ENCODE peak calls at places on chromosome 12, in nine cellular contexts. One of them, this sample, is unnamed.

GRCh38 chr12:56129210-56129691 is 1.2 kb downstream of the ESYT1 start:
- DNase-seq in psoas muscle: peak; percentile 80
- DNase-seq in CD8-positive, alpha-beta memory T cell: peak; percentile 84
- DNase-seq in dorsolateral prefrontal cortex: no peak
- DNase-seq in AG04450: no peak
- DNase-seq in brain microvascular endothelial cell: no peak
- DNase-seq in right atrium auricular region: peak; percentile 74
- DNase-seq in CD4-positive, alpha-beta memory T cell: peak; percentile 70
- DNase-seq in heart left ventricle: peak; percentile 69
- DNase-seq in this sample: no peak

GRCh38 chr12:111444706-111445310 is 39.1 kb downstream of the SH2B3 start:
- DNase-seq in psoas muscle: peak; percentile 76
- DNase-seq in CD8-positive, alpha-beta memory T cell: peak; percentile 85
- DNase-seq in dorsolateral prefrontal cortex: peak; percentile 57
- DNase-seq in AG04450: no peak
- DNase-seq in brain microvascular endothelial cell: no peak
- DNase-seq in right atrium auricular region: peak; percentile 71
- DNase-seq in CD4-positive, alpha-beta memory T cell: peak; percentile 85
- DNase-seq in heart left ventricle: peak; percentile 80
- DNase-seq in this sample: peak; percentile 36

GRCh38 chr12:31797230-31797872 is 68.5 kb upstream of the AMN1 start:
- DNase-seq in psoas muscle: no peak
- DNase-seq in CD8-positive, alpha-beta memory T cell: no peak
- DNase-seq in dorsolateral prefrontal cortex: no peak
- DNase-seq in AG04450: no peak
- DNase-seq in brain microvascular endothelial cell: no peak
- DNase-seq in right atrium auricular region: no peak
- DNase-seq in CD4-positive, alpha-beta memory T cell: no peak
- DNase-seq in heart left ventricle: no peak
- DNase-seq in this sample: no peak

GRCh38 chr12:41932470-41932991 is 212.1 kb downstream of the GXYLT1 start:
- DNase-seq in psoas muscle: peak; percentile 78
- DNase-seq in CD8-positive, alpha-beta memory T cell: peak; percentile 1
- DNase-seq in dorsolateral prefrontal cortex: peak; percentile 56
- DNase-seq in AG04450: no peak
- DNase-seq in brain microvascular endothelial cell: no peak
- DNase-seq in right atrium auricular region: peak; percentile 71
- DNase-seq in CD4-positive, alpha-beta memory T cell: no peak
- DNase-seq in heart left ventricle: peak; percentile 82
- DNase-seq in this sample: peak; percentile 67

GRCh38 chr12:81450920-81451739 is 308.0 kb downstream of the PPFIA2 start:
- DNase-seq in psoas muscle: no peak
- DNase-seq in CD8-positive, alpha-beta memory T cell: no peak
- DNase-seq in dorsolateral prefrontal cortex: peak; percentile 43
- DNase-seq in AG04450: peak; percentile 21
- DNase-seq in brain microvascular endothelial cell: peak; percentile 79
- DNase-seq in right atrium auricular region: no peak
- DNase-seq in CD4-positive, alpha-beta memory T cell: no peak
- DNase-seq in heart left ventricle: peak; percentile 18
- DNase-seq in this sample: no peak

GRCh38 chr12:123267991-123268843 is 3.4 kb downstream of the CDK2AP1 start:
- DNase-seq in psoas muscle: peak; percentile 73
- DNase-seq in CD8-positive, alpha-beta memory T cell: no peak
- DNase-seq in dorsolateral prefrontal cortex: peak; percentile 79
- DNase-seq in AG04450: no peak
- DNase-seq in brain microvascular endothelial cell: no peak
- DNase-seq in right atrium auricular region: no peak
- DNase-seq in CD4-positive, alpha-beta memory T cell: no peak
- DNase-seq in heart left ventricle: peak; percentile 48
- DNase-seq in this sample: peak; percentile 80

GRCh38 chr12:122732611-122733010 is 2.0 kb upstream of the HCAR1 start:
- DNase-seq in psoas muscle: no peak
- DNase-seq in CD8-positive, alpha-beta memory T cell: no peak
- DNase-seq in dorsolateral prefrontal cortex: no peak
- DNase-seq in AG04450: no peak
- DNase-seq in brain microvascular endothelial cell: no peak
- DNase-seq in right atrium auricular region: no peak
- DNase-seq in CD4-positive, alpha-beta memory T cell: no peak
- DNase-seq in heart left ventricle: no peak
- DNase-seq in this sample: no peak

GRCh38 chr12:57069522-57069921 is 9.1 kb downstream of the NEMP1 start:
- DNase-seq in psoas muscle: no peak
- DNase-seq in CD8-positive, alpha-beta memory T cell: peak; percentile 63
- DNase-seq in dorsolateral prefrontal cortex: no peak
- DNase-seq in AG04450: peak; percentile 73
- DNase-seq in brain microvascular endothelial cell: peak; percentile 78
- DNase-seq in right atrium auricular region: peak; percentile 88
- DNase-seq in CD4-positive, alpha-beta memory T cell: peak; percentile 75
- DNase-seq in heart left ventricle: peak; percentile 69
- DNase-seq in this sample: no peak

GRCh38 chr12:109309441-109310246 is 560 bp upstream of the FOXN4 start:
- DNase-seq in psoas muscle: no peak
- DNase-seq in CD8-positive, alpha-beta memory T cell: no peak
- DNase-seq in dorsolateral prefrontal cortex: no peak
- DNase-seq in AG04450: no peak
- DNase-seq in brain microvascular endothelial cell: no peak
- DNase-seq in right atrium auricular region: no peak
- DNase-seq in CD4-positive, alpha-beta memory T cell: no peak
- DNase-seq in heart left ventricle: no peak
- DNase-seq in this sample: no peak

GRCh38 chr12:10562306-10562933 is 51.0 kb downstream of the MAGOHB start:
- DNase-seq in psoas muscle: no peak
- DNase-seq in CD8-positive, alpha-beta memory T cell: peak; percentile 49
- DNase-seq in dorsolateral prefrontal cortex: no peak
- DNase-seq in AG04450: no peak
- DNase-seq in brain microvascular endothelial cell: peak; percentile 38
- DNase-seq in right atrium auricular region: no peak
- DNase-seq in CD4-positive, alpha-beta memory T cell: peak; percentile 36
- DNase-seq in heart left ventricle: no peak
- DNase-seq in this sample: no peak

GRCh38 chr12:123131879-123132402 is 18.9 kb downstream of the PITPNM2 start:
- DNase-seq in psoas muscle: peak; percentile 56
- DNase-seq in CD8-positive, alpha-beta memory T cell: peak; percentile 32
- DNase-seq in dorsolateral prefrontal cortex: no peak
- DNase-seq in AG04450: no peak
- DNase-seq in brain microvascular endothelial cell: no peak
- DNase-seq in right atrium auricular region: peak; percentile 63
- DNase-seq in CD4-positive, alpha-beta memory T cell: peak; percentile 42
- DNase-seq in heart left ventricle: no peak
- DNase-seq in this sample: no peak

GRCh38 chr12:92094751-92095161 is 50.9 kb downstream of the BTG1 start:
- DNase-seq in psoas muscle: no peak
- DNase-seq in CD8-positive, alpha-beta memory T cell: no peak
- DNase-seq in dorsolateral prefrontal cortex: no peak
- DNase-seq in AG04450: no peak
- DNase-seq in brain microvascular endothelial cell: peak; percentile 43
- DNase-seq in right atrium auricular region: no peak
- DNase-seq in CD4-positive, alpha-beta memory T cell: no peak
- DNase-seq in heart left ventricle: no peak
- DNase-seq in this sample: no peak

GRCh38 chr12:19158909-19159308 is 29.4 kb downstream of the PLEKHA5 start:
- DNase-seq in psoas muscle: no peak
- DNase-seq in CD8-positive, alpha-beta memory T cell: no peak
- DNase-seq in dorsolateral prefrontal cortex: no peak
- DNase-seq in AG04450: peak; percentile 55
- DNase-seq in brain microvascular endothelial cell: no peak
- DNase-seq in right atrium auricular region: no peak
- DNase-seq in CD4-positive, alpha-beta memory T cell: no peak
- DNase-seq in heart left ventricle: no peak
- DNase-seq in this sample: no peak

DNA sequence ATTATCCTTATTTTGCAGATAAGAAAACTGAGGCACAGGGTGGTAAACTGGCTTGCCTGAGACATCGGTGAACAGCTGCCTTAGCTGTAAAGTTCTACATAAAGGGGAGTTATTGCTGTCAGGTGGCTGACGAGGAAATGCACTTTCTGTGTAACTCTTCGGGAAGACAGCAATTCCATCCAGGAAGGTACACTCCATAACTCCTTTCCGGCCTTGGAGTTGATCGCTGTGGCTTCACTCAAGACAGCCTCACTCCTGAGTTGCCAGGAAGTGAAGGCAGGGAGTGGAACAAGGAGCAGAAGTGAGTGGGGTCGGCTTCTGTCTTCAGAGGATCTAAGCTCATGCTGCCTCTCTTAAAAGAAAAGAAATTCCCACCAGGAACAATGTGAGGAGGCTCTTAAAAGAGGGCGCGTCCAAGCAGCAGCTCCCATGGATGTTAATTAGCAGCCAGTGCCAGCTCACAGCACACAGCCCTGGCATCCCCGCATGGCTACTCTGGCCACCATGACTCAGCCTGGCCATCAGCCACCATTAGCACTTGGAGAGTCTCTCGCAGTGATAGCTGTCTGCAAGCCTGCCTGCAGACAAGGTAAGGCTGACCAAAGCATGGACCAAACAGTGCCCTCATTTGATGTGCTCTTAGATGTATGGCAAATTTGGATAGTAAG is 60.3 kb downstream of the NUAK1 start:
- DNase-seq in psoas muscle: peak; percentile 92
- DNase-seq in CD8-positive, alpha-beta memory T cell: no peak
- DNase-seq in dorsolateral prefrontal cortex: peak; percentile 83
- DNase-seq in AG04450: no peak
- DNase-seq in brain microvascular endothelial cell: peak; percentile 48
- DNase-seq in right atrium auricular region: no peak
- DNase-seq in CD4-positive, alpha-beta memory T cell: no peak
- DNase-seq in heart left ventricle: peak; percentile 68
- DNase-seq in this sample: peak; percentile 61
- H3K27ac ChIP-seq in psoas muscle: no peak overlapping the region
- H3K27ac ChIP-seq in CD8-positive, alpha-beta memory T cell: no peak overlapping the region
- H3K27ac ChIP-seq in dorsolateral prefrontal cortex: peak overlapping the region; percentile 99
- H3K27ac ChIP-seq in AG04450: no peak overlapping the region
- H3K27ac ChIP-seq in brain microvascular endothelial cell: no peak overlapping the region
- H3K27ac ChIP-seq in right atrium auricular region: no peak overlapping the region
- H3K27ac ChIP-seq in CD4-positive, alpha-beta memory T cell: no peak overlapping the region
- H3K27ac ChIP-seq in heart left ventricle: no peak overlapping the region
- H3K27ac ChIP-seq in this sample: no peak overlapping the region

DNA sequence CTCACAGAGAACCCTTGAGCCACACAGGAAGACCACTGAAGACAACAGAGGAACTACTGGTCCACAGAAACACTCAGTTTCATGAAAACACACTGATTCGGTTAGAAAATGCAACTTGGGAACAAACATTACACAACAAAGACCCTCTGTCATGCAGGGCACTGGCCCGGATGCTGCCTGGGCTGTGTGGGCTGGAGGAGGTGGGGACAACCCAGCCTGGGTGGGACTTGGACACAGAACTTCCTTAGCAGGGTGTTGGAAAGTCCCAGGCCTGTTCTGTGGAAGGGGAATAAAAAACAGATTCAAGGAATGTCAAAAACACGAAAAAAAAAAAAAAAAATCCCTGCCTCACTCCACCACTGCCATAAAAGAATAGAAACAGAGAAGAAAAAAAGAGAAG is 181.0 kb downstream of the MON2 start:
- DNase-seq in psoas muscle: peak; percentile 71
- DNase-seq in CD8-positive, alpha-beta memory T cell: no peak
- DNase-seq in dorsolateral prefrontal cortex: no peak
- DNase-seq in AG04450: no peak
- DNase-seq in brain microvascular endothelial cell: no peak
- DNase-seq in right atrium auricular region: no peak
- DNase-seq in CD4-positive, alpha-beta memory T cell: no peak
- DNase-seq in heart left ventricle: peak; percentile 52
- DNase-seq in this sample: peak; percentile 39
- H3K27ac ChIP-seq in psoas muscle: no peak overlapping the region
- H3K27ac ChIP-seq in CD8-positive, alpha-beta memory T cell: no peak overlapping the region
- H3K27ac ChIP-seq in dorsolateral prefrontal cortex: peak overlapping the region; percentile 85
- H3K27ac ChIP-seq in AG04450: no peak overlapping the region
- H3K27ac ChIP-seq in brain microvascular endothelial cell: no peak overlapping the region
- H3K27ac ChIP-seq in right atrium auricular region: no peak overlapping the region
- H3K27ac ChIP-seq in CD4-positive, alpha-beta memory T cell: no peak overlapping the region
- H3K27ac ChIP-seq in heart left ventricle: peak overlapping the region; percentile 30
- H3K27ac ChIP-seq in this sample: peak overlapping the region; percentile 63

GRCh38 chr12:115421350-115421749 is 737.4 kb upstream of the TBX3 start:
- DNase-seq in psoas muscle: no peak
- DNase-seq in CD8-positive, alpha-beta memory T cell: no peak
- DNase-seq in dorsolateral prefrontal cortex: no peak
- DNase-seq in AG04450: no peak
- DNase-seq in brain microvascular endothelial cell: no peak
- DNase-seq in right atrium auricular region: no peak
- DNase-seq in CD4-positive, alpha-beta memory T cell: no peak
- DNase-seq in heart left ventricle: no peak
- DNase-seq in this sample: no peak

GRCh38 chr12:115421796-115422709 is 738.1 kb upstream of the TBX3 start:
- DNase-seq in psoas muscle: no peak
- DNase-seq in CD8-positive, alpha-beta memory T cell: no peak
- DNase-seq in dorsolateral prefrontal cortex: no peak
- DNase-seq in AG04450: no peak
- DNase-seq in brain microvascular endothelial cell: no peak
- DNase-seq in right atrium auricular region: no peak
- DNase-seq in CD4-positive, alpha-beta memory T cell: no peak
- DNase-seq in heart left ventricle: no peak
- DNase-seq in this sample: no peak

GRCh38 chr12:115423546-115423987 is 739.6 kb upstream of the TBX3 start:
- DNase-seq in psoas muscle: no peak
- DNase-seq in CD8-positive, alpha-beta memory T cell: no peak
- DNase-seq in dorsolateral prefrontal cortex: no peak
- DNase-seq in AG04450: no peak
- DNase-seq in brain microvascular endothelial cell: no peak
- DNase-seq in right atrium auricular region: no peak
- DNase-seq in CD4-positive, alpha-beta memory T cell: no peak
- DNase-seq in heart left ventricle: no peak
- DNase-seq in this sample: no peak

GRCh38 chr12:115422845-115423545 is 739.0 kb upstream of the TBX3 start:
- DNase-seq in psoas muscle: no peak
- DNase-seq in CD8-positive, alpha-beta memory T cell: no peak
- DNase-seq in dorsolateral prefrontal cortex: no peak
- DNase-seq in AG04450: no peak
- DNase-seq in brain microvascular endothelial cell: no peak
- DNase-seq in right atrium auricular region: no peak
- DNase-seq in CD4-positive, alpha-beta memory T cell: no peak
- DNase-seq in heart left ventricle: no peak
- DNase-seq in this sample: no peak

GRCh38 chr12:115424003-115424402 is 740.0 kb upstream of the TBX3 start:
- DNase-seq in psoas muscle: no peak
- DNase-seq in CD8-positive, alpha-beta memory T cell: no peak
- DNase-seq in dorsolateral prefrontal cortex: no peak
- DNase-seq in AG04450: no peak
- DNase-seq in brain microvascular endothelial cell: no peak
- DNase-seq in right atrium auricular region: no peak
- DNase-seq in CD4-positive, alpha-beta memory T cell: no peak
- DNase-seq in heart left ventricle: no peak
- DNase-seq in this sample: no peak
- H3K27ac ChIP-seq in psoas muscle: no peak overlapping the region
- H3K27ac ChIP-seq in CD8-positive, alpha-beta memory T cell: no peak overlapping the region
- H3K27ac ChIP-seq in dorsolateral prefrontal cortex: no peak overlapping the region
- H3K27ac ChIP-seq in AG04450: no peak overlapping the region
- H3K27ac ChIP-seq in brain microvascular endothelial cell: no peak overlapping the region
- H3K27ac ChIP-seq in right atrium auricular region: no peak overlapping the region
- H3K27ac ChIP-seq in CD4-positive, alpha-beta memory T cell: no peak overlapping the region
- H3K27ac ChIP-seq in heart left ventricle: no peak overlapping the region
- H3K27ac ChIP-seq in this sample: no peak overlapping the region

DNA sequence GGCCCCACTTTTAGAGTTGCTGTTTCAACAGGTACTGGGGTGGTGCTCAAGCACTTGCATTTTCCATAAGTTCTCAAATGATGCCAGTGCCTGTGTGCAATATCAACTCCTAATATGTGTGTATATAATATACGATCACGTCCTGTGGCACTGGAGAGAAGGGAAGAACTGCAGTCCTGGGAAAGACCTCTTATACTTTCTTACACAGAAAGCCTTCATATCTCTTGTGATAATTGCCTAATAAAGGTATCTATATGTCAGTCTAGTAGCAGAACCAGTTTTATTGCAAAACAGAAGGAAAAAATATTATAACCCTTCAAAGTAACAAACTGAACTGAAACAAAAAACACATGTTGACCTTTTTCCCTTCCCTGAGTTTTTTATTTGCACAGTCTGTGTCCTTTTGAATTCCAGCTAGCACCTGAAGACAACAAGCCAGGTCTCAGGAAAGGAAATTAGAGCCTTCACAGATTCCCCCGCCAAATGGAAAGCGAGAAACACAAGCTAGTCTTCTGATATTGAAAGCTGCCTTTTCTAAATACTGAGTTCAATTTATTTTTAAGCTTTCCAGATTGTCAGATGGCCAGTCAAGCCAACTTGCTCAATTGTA is 44.4 kb downstream of the IGF1 start:
- DNase-seq in psoas muscle: no peak
- DNase-seq in CD8-positive, alpha-beta memory T cell: no peak
- DNase-seq in dorsolateral prefrontal cortex: no peak
- DNase-seq in AG04450: no peak
- DNase-seq in brain microvascular endothelial cell: no peak
- DNase-seq in right atrium auricular region: no peak
- DNase-seq in CD4-positive, alpha-beta memory T cell: no peak
- DNase-seq in heart left ventricle: no peak
- DNase-seq in this sample: no peak
- H3K27ac ChIP-seq in psoas muscle: no peak overlapping the region
- H3K27ac ChIP-seq in CD8-positive, alpha-beta memory T cell: no peak overlapping the region
- H3K27ac ChIP-seq in dorsolateral prefrontal cortex: no peak overlapping the region
- H3K27ac ChIP-seq in AG04450: no peak overlapping the region
- H3K27ac ChIP-seq in brain microvascular endothelial cell: no peak overlapping the region
- H3K27ac ChIP-seq in right atrium auricular region: no peak overlapping the region
- H3K27ac ChIP-seq in CD4-positive, alpha-beta memory T cell: no peak overlapping the region
- H3K27ac ChIP-seq in heart left ventricle: no peak overlapping the region
- H3K27ac ChIP-seq in this sample: no peak overlapping the region

This sample was measured in caudate nucleus.